ENCODE peak calls at places on chromosomes 12 and 14, in six cellular contexts. O, Q, H, X, E and P are unnamed samples.

GRCh38 chr12:22272596-22272995 is 61.9 kb downstream of the ST8SIA1 start:
- DNase-seq in O (no peak), Q (no peak), H (no peak), X (no peak), E (no peak), P (no peak)

GRCh38 chr14:96852823-96853422 is 55.7 kb downstream of the VRK1 start:
- DNase-seq in O (peak; percentile 10), Q (no peak), H (peak; percentile 34), X (peak; percentile 78), E (no peak), P (no peak)

GRCh38 chr14:92316937-92317336 is 6.0 kb upstream of the SLC24A4 start:
- DNase-seq in O (no peak), Q (no peak), H (no peak), X (no peak), E (no peak), P (no peak)

GRCh38 chr14:86774916-86775315 is 1218.1 kb downstream of the GALC start:
- DNase-seq in O (no peak), Q (no peak), H (no peak), X (no peak), E (no peak), P (no peak)

GRCh38 chr12:51217133-51217967 is 512 bp downstream of the POU6F1 start:
- DNase-seq in O (peak; percentile 40), Q (no peak), H (peak; percentile 9), X (no peak), E (no peak), P (peak; percentile 78)

GRCh38 chr12:79674629-79675028 is 16.1 kb downstream of the PAWR start:
- DNase-seq in O (no peak), Q (no peak), H (peak; percentile 23), X (peak; percentile 49), E (no peak), P (no peak)

GRCh38 chr12:132395192-132395907 is 66.0 kb upstream of the GALNT9 start:
- DNase-seq in O (no peak), Q (no peak), H (no peak), X (no peak), E (no peak), P (no peak)

GRCh38 chr14:50569714-50570274 is 9.8 kb downstream of the ATL1 start:
- DNase-seq in O (no peak), Q (no peak), H (no peak), X (no peak), E (no peak), P (no peak)

GRCh38 chr14:89598548-89599186 is 181.6 kb upstream of the FOXN3 start:
- DNase-seq in O (no peak), Q (no peak), H (no peak), X (peak; percentile 15), E (no peak), P (no peak)

GRCh38 chr12:63978519-63978918 is 134.0 kb downstream of the SRGAP1 start:
- DNase-seq in O (no peak), Q (peak; percentile 75), H (peak; percentile 66), X (peak; percentile 94), E (no peak), P (no peak)

GRCh38 chr12:40917561-40917960 is 225.3 kb downstream of the CNTN1 start:
- DNase-seq in O (no peak), Q (no peak), H (no peak), X (no peak), E (no peak), P (no peak)

GRCh38 chr14:92728781-92729364 is 19.6 kb downstream of the LGMN start:
- DNase-seq in O (no peak), Q (peak; percentile 76), H (no peak), X (no peak), E (no peak), P (no peak)

GRCh38 chr14:71952381-71953363 is 20.4 kb downstream of the RGS6 start:
- DNase-seq in O (no peak), Q (no peak), H (no peak), X (no peak), E (no peak), P (no peak)

GRCh38 chr12:4934651-4935050 is 24.9 kb downstream of the KCNA1 start:
- DNase-seq in O (no peak), Q (no peak), H (no peak), X (peak; percentile 11), E (no peak), P (no peak)

GRCh38 chr14:24263848-24264247 is 871 bp upstream of the TGM1 start:
- DNase-seq in O (no peak), Q (no peak), H (no peak), X (no peak), E (no peak), P (no peak)

GRCh38 chr12:119061208-119061796 is 80.0 kb downstream of the SRRM4 start:
- DNase-seq in O (no peak), Q (peak; percentile 24), H (peak; percentile 4), X (peak; percentile 23), E (no peak), P (no peak)

GRCh38 chr12:21699851-21700250 is 42.2 kb upstream of the LDHB start:
- DNase-seq in O (no peak), Q (no peak), H (no peak), X (no peak), E (no peak), P (no peak)

GRCh38 chr14:32545109-32545857 is 216.2 kb downstream of the AKAP6 start:
- DNase-seq in O (no peak), Q (no peak), H (no peak), X (no peak), E (no peak), P (no peak)